ENCODE peak calls at places on chromosome 21, in five cellular contexts. A is stimulated activated CD4-positive, alpha-beta T cell treated with anti-CD3 and anti-CD28 coated beads, Interleukin-15, amount 100 ng/mL, for 24 hours; F is pons; E is activated T-helper 1 cell treated with anti-CD3 and anti-CD28 coated beads, Interleukin-12 subunit alpha, Interleukin-12 subunit beta, Interleukin-2, Interleukin-4 antibody, amounts not matched to agents 30 ng/mL and 10 ng/mL and 1 ng/mL, durations not matched to agents 14 hours and 24 hours and 36 hours; G is neural crest cell. H is an unnamed sample.

GRCh38 chr21:16838330-16838729 is 674.5 kb upstream of the CXADR start:
- DNase-seq in F (no peak), G (no peak), A (no peak), E (no peak), H (no peak)

GRCh38 chr21:25421327-25422028 is 185.8 kb downstream of the MRPL39 start:
- DNase-seq in G (no peak), E (peak; percentile 60), F (peak; percentile 27), A (peak; percentile 75), H (peak; percentile 71)

GRCh38 chr21:27700974-27701614 is 734.2 kb upstream of the ADAMTS5 start:
- DNase-seq in E (peak; percentile 25), G (peak; percentile 84), A (peak; percentile 75), F (peak; percentile 95), H (peak; percentile 69)

GRCh38 chr21:17454315-17455027 is 58.4 kb upstream of the CXADR start:
- DNase-seq in F (peak; percentile 79), G (peak; percentile 71), A (peak; percentile 71), E (peak; percentile 2), H (no peak)

GRCh38 chr21:46089285-46089684 is 8.6 kb upstream of the COL6A2 start:
- DNase-seq in E (no peak), G (no peak), F (no peak), A (no peak), H (no peak)

GRCh38 chr21:44524412-44525371 is 15.3 kb downstream of the KRTAP10-1 start:
- DNase-seq in G (no peak), E (no peak), A (no peak), F (no peak), H (no peak)

GRCh38 chr21:14862794-14863720 is 201.7 kb downstream of the NRIP1 start:
- DNase-seq in A (peak; percentile 38), F (peak; percentile 40), G (no peak), E (no peak), H (no peak)

GRCh38 chr21:37220433-37220980 is 46.6 kb downstream of the VPS26C start:
- DNase-seq in G (no peak), A (peak; percentile 60), F (peak; percentile 36), E (peak; percentile 36), H (peak; percentile 70)

GRCh38 chr21:33265664-33266049 is 510 bp upstream of the IL10RB start:
- DNase-seq in A (peak; percentile 32), E (no peak), G (no peak), F (peak; percentile 80), H (no peak)

GRCh38 chr21:46126321-46127238 is 28.7 kb downstream of the COL6A2 start:
- DNase-seq in A (peak; percentile 0), F (no peak), G (no peak), E (no peak), H (peak; percentile 57)

GRCh38 chr21:46301759-46302158 is 15.6 kb downstream of the YBEY start:
- DNase-seq in G (no peak), F (no peak), E (no peak), A (no peak), H (no peak)

GRCh38 chr21:36859744-36860501 is 106.5 kb downstream of the HLCS start:
- DNase-seq in A (peak; percentile 42), G (no peak), E (peak; percentile 38), F (no peak), H (peak; percentile 79)

GRCh38 chr21:15839026-15839425 is 109.2 kb downstream of the USP25 start:
- DNase-seq in F (no peak), G (no peak), E (no peak), A (no peak), H (no peak)

GRCh38 chr21:46146856-46147255 is 8.5 kb downstream of the FTCD start:
- DNase-seq in G (no peak), A (no peak), F (no peak), E (no peak), H (peak; percentile 23)

GRCh38 chr21:38796426-38796825 is 9.3 kb upstream of the ETS2 start:
- DNase-seq in G (no peak), E (no peak), A (no peak), F (no peak), H (no peak)

GRCh38 chr21:15837603-15838002 is 107.8 kb downstream of the USP25 start:
- DNase-seq in A (no peak), E (no peak), F (no peak), G (no peak), H (no peak)

GRCh38 chr21:44051462-44051941 is 39.4 kb downstream of the TRAPPC10 start:
- DNase-seq in A (no peak), F (peak; percentile 79), G (no peak), E (no peak), H (no peak)

GRCh38 chr21:43694437-43695079 is 24.4 kb upstream of the PDXK start:
- DNase-seq in A (no peak), E (no peak), F (no peak), G (no peak), H (no peak)

GRCh38 chr21:35254006-35254751 is 205.1 kb upstream of the RUNX1 start:
- DNase-seq in F (no peak), G (no peak), A (no peak), E (no peak), H (no peak)

GRCh38 chr21:24729568-24729967 is 877.7 kb downstream of the MRPL39 start:
- DNase-seq in E (no peak), F (no peak), A (no peak), G (no peak), H (no peak)

GRCh38 chr21:42655797-42656770 is 2.7 kb downstream of the PDE9A start:
- DNase-seq in A (no peak), F (no peak), G (no peak), E (no peak), H (no peak)

GRCh38 chr21:14737922-14738321 is 191.8 kb upstream of the SAMSN1 start:
- DNase-seq in F (peak; percentile 66), G (peak; percentile 12), E (peak; percentile 41), A (peak; percentile 43), H (peak; percentile 74)

GRCh38 chr21:46060596-46061061 is 37.3 kb upstream of the COL6A2 start:
- DNase-seq in F (peak; percentile 3), G (no peak), A (peak; percentile 50), E (no peak), H (no peak)

H was measured in natural killer cell treated with Interleukin-12 subunit alpha and Interleukin-12 subunit beta and Interleukin-15 and Interleukin-18, amount 100 ng/mL, for 72 hours.